ENCODE peak calls at places on chromosomes 1 and 21, in six cellular contexts. Q is OCI-LY7, D is esophagus squamous epithelium, T is ovary, P is suprapubic skin, E is spleen. K is an unnamed sample.
A peak's percentile ranks its signal among the peaks of the same experiment; 100 is the strongest.

GRCh38 chr21:41766051-41766882 is 585 bp downstream of the RIPK4 start:
- DNase-seq in E (peak; percentile 50), T (no peak), P (no peak), Q (no peak), D (no peak), K (no peak)

GRCh38 chr1:203686091-203686632 is 59.5 kb downstream of the ATP2B4 start:
- DNase-seq in E (no peak), D (no peak), T (no peak), Q (no peak), P (no peak), K (peak; percentile 51)

GRCh38 chr1:94612081-94612480 is 70.5 kb upstream of the F3 start:
- DNase-seq in Q (no peak), P (no peak), E (no peak), D (no peak), T (no peak), K (peak; percentile 42)

GRCh38 chr1:219140308-219140877 is 33.3 kb upstream of the LYPLAL1 start:
- DNase-seq in T (no peak), Q (no peak), E (no peak), D (no peak), P (no peak), K (no peak)

GRCh38 chr1:77438239-77438913 is 156.6 kb downstream of the AK5 start:
- DNase-seq in D (no peak), P (no peak), Q (no peak), E (no peak), T (peak; percentile 11), K (no peak)

GRCh38 chr1:152182431-152182830 is 23.4 kb upstream of the RPTN start:
- DNase-seq in P (no peak), E (no peak), Q (no peak), T (no peak), D (no peak), K (no peak)

GRCh38 chr1:32101233-32101681 is 6.6 kb upstream of the KPNA6 start:
- DNase-seq in P (no peak), D (no peak), T (no peak), Q (no peak), E (peak; percentile 7), K (no peak)

GRCh38 chr1:118940957-118941356 is 47.2 kb downstream of the TBX15 start:
- DNase-seq in Q (no peak), P (no peak), E (no peak), T (no peak), D (no peak), K (no peak)

GRCh38 chr1:1120866-1121563 is 5.1 kb upstream of the C1orf159 start:
- DNase-seq in T (no peak), D (no peak), P (no peak), Q (no peak), E (peak; percentile 76), K (no peak)

GRCh38 chr1:41371630-41372599 is 10.7 kb downstream of the FOXO6 start:
- DNase-seq in D (no peak), P (no peak), T (peak; percentile 72), E (no peak), Q (no peak), K (no peak)

GRCh38 chr1:178361847-178362246 is 134.9 kb downstream of the CLEC20A start:
- DNase-seq in P (no peak), T (no peak), E (no peak), D (no peak), Q (peak; percentile 4), K (no peak)

GRCh38 chr1:187476671-187477070 is 647.9 kb downstream of the PLA2G4A start:
- DNase-seq in E (no peak), T (no peak), D (no peak), P (no peak), Q (peak; percentile 1), K (no peak)

GRCh38 chr1:219575563-219575962 is 37.3 kb downstream of the ZC3H11B start:
- DNase-seq in D (no peak), E (no peak), P (no peak), Q (no peak), T (no peak), K (no peak)

GRCh38 chr21:42846221-42846620 is 33.1 kb downstream of the WDR4 start:
- DNase-seq in E (peak; percentile 46), Q (no peak), T (peak; percentile 0), P (peak; percentile 58), D (no peak), K (no peak)

GRCh38 chr21:42411197-42411869 is 7.6 kb downstream of the UBASH3A start:
- DNase-seq in P (no peak), E (no peak), D (no peak), T (no peak), Q (peak; percentile 21), K (no peak)

GRCh38 chr1:85850238-85850637 is 142.0 kb upstream of the ZNHIT6 start:
- DNase-seq in Q (no peak), D (no peak), E (no peak), P (no peak), T (no peak), K (peak; percentile 12)

GRCh38 chr21:27033467-27033866 is 66.6 kb upstream of the ADAMTS5 start:
- DNase-seq in Q (no peak), T (no peak), E (no peak), D (no peak), P (no peak), K (no peak)

GRCh38 chr21:36773111-36773510 is 74.2 kb downstream of the SIM2 start:
- DNase-seq in T (peak; percentile 77), E (no peak), Q (no peak), D (no peak), P (no peak), K (peak; percentile 34)

GRCh38 chr1:59397459-59397858 is 100.6 kb downstream of the FGGY start:
- DNase-seq in D (no peak), Q (no peak), E (no peak), T (no peak), P (no peak), K (no peak)

GRCh38 chr21:30340714-30341573 is 3.5 kb upstream of the KRTAP27-1 start:
- DNase-seq in E (no peak), P (no peak), T (no peak), Q (peak; percentile 30), D (no peak), K (peak; percentile 56)

GRCh38 chr1:3352084-3352951 is 102.1 kb upstream of the ARHGEF16 start:
- DNase-seq in Q (no peak), P (no peak), T (peak; percentile 80), E (no peak), D (no peak), K (peak; percentile 77)

GRCh38 chr1:117610036-117610435 is 4.2 kb downstream of the TENT5C start:
- DNase-seq in D (no peak), T (no peak), E (no peak), P (no peak), Q (no peak), K (no peak)

GRCh38 chr1:163912491-163912890 is 590.7 kb downstream of the NUF2 start:
- DNase-seq in P (no peak), T (no peak), E (no peak), Q (no peak), D (no peak), K (no peak)

GRCh38 chr1:99645699-99646531 is at the start of gene PALMD:
- DNase-seq in T (peak; percentile 49), P (peak; percentile 80), D (no peak), E (no peak), Q (no peak), K (peak; percentile 41)

GRCh38 chr1:159798893-159799292 is 3.3 kb upstream of the FCRL6 start:
- DNase-seq in P (no peak), E (no peak), Q (peak; percentile 50), T (peak; percentile 55), D (no peak), K (peak; percentile 82)

GRCh38 chr1:160553778-160554177 is 25.5 kb downstream of the CD84 start:
- DNase-seq in E (no peak), P (no peak), T (no peak), Q (peak; percentile 81), D (no peak), K (no peak)

GRCh38 chr1:57835620-57836019 is 411.8 kb upstream of the DAB1 start:
- DNase-seq in T (no peak), Q (no peak), P (no peak), D (no peak), E (no peak), K (no peak)

GRCh38 chr1:160460683-160461287 is 60.4 kb downstream of the VANGL2 start:
- DNase-seq in E (no peak), D (no peak), P (no peak), Q (no peak), T (no peak), K (no peak)

GRCh38 chr1:63082754-63083153 is 239.6 kb upstream of the FOXD3 start:
- DNase-seq in P (no peak), E (no peak), D (no peak), Q (no peak), T (no peak), K (peak; percentile 21)

GRCh38 chr1:11558286-11558685 is 79.3 kb downstream of the DISP3 start:
- DNase-seq in D (no peak), T (no peak), E (peak; percentile 22), P (no peak), Q (no peak), K (no peak)

DNA sequence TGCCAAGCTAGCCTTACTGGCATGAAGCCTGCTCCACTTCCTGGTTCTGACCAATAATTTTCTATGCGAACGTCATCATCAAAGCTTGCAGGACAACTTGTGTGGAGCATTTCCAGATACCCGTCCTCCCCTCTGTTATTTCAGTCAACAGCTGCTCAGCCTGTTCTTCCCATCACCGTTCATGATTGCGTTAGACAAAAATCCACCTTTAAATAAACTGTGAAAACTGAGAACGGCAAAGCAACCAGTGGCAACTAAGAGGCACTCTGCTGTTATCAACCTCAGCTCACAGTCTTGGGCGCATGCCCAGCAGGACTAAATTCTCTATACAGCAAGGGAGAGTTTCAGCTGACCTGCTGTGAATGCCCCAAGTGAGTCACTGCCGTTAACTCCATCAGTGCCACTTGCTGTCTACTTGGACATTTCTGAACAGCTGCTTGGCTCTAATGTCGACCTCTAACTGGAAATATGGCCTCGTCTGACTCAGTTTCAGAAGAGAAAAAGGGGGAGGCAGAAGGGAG is 207.4 kb upstream of the RUNX1 start:
- DNase-seq in Q (no peak), T (peak; percentile 85), P (no peak), E (no peak), D (no peak), K (peak; percentile 94)
- TF ChIP-seq CTCF in Q (no peak), T (no peak), P (no peak), E (no peak), D (peak; percentile 6), K (no peak)

GRCh38 chr1:8551057-8551456 is 233.1 kb downstream of the SLC45A1 start:
- DNase-seq in D (no peak), P (no peak), Q (no peak), T (no peak), E (no peak), K (no peak)
- TF ChIP-seq CTCF in D (no peak), P (no peak), Q (no peak), T (no peak), E (no peak), K (no peak)

GRCh38 chr1:13965770-13966398 is 265.9 kb downstream of the PRDM2 start:
- DNase-seq in D (no peak), T (peak; percentile 80), P (no peak), Q (peak; percentile 20), E (no peak), K (peak; percentile 87)
- TF ChIP-seq CTCF in D (peak; percentile 46), T (peak; percentile 40), P (peak; percentile 26), Q (peak; percentile 59), E (peak; percentile 48), K (peak; percentile 79)

DNA sequence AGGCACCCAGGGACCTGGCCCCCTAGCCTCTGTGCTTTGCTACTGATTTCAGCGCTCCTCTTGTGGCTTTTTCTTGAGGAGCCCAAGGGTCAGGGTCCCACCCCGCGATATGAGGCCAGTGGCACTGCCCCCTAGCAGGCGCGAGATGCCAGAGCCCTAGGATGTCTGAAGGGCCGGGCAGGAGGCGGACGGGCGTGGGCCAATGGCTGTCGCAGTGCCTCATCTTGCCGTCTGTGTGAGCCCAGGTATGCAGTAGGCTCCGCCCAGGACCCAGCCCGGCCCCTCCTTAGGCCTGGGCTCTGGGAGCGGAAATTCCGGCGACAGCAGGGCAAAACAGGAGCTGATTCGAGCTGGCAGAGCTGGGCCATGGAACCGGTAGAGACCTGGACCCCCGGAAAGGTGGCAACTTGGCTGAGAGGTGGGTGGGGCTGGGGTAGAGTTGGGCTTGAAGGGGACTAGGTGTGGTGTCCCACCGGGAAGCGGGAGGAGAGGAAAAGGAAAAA is at the start of gene CNKSR1:
- DNase-seq in D (no peak), T (no peak), Q (no peak), P (no peak), E (no peak), K (peak; percentile 90)
- TF ChIP-seq CTCF in D (no peak), T (no peak), Q (no peak), P (no peak), E (no peak), K (peak; percentile 28)

K was measured in hepatocyte.